ENCODE peak calls at places on chromosomes 3 and 15, in eight cellular contexts. B, S, H, U, V, W, X and N are unnamed samples.

GRCh38 chr3:104825116-104825515 is 541.6 kb upstream of the ALCAM start:
- DNase-seq in B (peak; percentile 94), S (peak; percentile 48), H (peak; percentile 78), U (no peak), V (peak; percentile 41), W (no peak), X (no peak), N (peak; percentile 97)

GRCh38 chr3:170896781-170897180 is 11.7 kb downstream of the EIF5A2 start:
- DNase-seq in B (no peak), S (no peak), H (no peak), U (no peak), V (no peak), W (no peak), X (peak; percentile 26), N (no peak)

GRCh38 chr3:150545419-150546225 is 674 bp downstream of the SERP1 start:
- DNase-seq in B (no peak), S (peak; percentile 3), H (peak; percentile 11), U (peak; percentile 7), V (peak; percentile 41), W (peak; percentile 38), X (peak; percentile 56), N (peak; percentile 42)

GRCh38 chr3:108305484-108306172 is 9.3 kb downstream of the HHLA2 start:
- DNase-seq in B (no peak), S (no peak), H (no peak), U (no peak), V (peak; percentile 16), W (peak; percentile 94), X (peak; percentile 83), N (no peak)

GRCh38 chr15:98292442-98293240 is 332.1 kb downstream of the ARRDC4 start:
- DNase-seq in B (peak; percentile 97), S (peak; percentile 57), H (peak; percentile 84), U (peak; percentile 27), V (peak; percentile 36), W (peak; percentile 38), X (peak; percentile 61), N (peak; percentile 81)

GRCh38 chr15:77819841-77820728 is 187.4 kb upstream of the LINGO1 start:
- DNase-seq in B (peak; percentile 90), S (no peak), H (peak; percentile 82), U (peak; percentile 14), V (peak; percentile 51), W (peak; percentile 9), X (peak; percentile 29), N (peak; percentile 68)

GRCh38 chr3:194586839-194587238 is 46.4 kb downstream of the TMEM44 start:
- DNase-seq in B (no peak), S (no peak), H (no peak), U (no peak), V (peak; percentile 88), W (peak; percentile 41), X (no peak), N (no peak)

GRCh38 chr3:16370872-16371740 is 106.1 kb downstream of the OXNAD1 start:
- DNase-seq in B (no peak), S (no peak), H (no peak), U (no peak), V (no peak), W (no peak), X (no peak), N (peak; percentile 26)

GRCh38 chr3:3998140-3998977 is 199.1 kb downstream of the LRRN1 start:
- DNase-seq in B (peak; percentile 78), S (no peak), H (peak; percentile 70), U (peak; percentile 52), V (peak; percentile 1), W (peak; percentile 61), X (peak; percentile 23), N (peak; percentile 87)

GRCh38 chr15:94186770-94187331 is 44.5 kb upstream of the MCTP2 start:
- DNase-seq in B (no peak), S (no peak), H (no peak), U (no peak), V (no peak), W (no peak), X (no peak), N (peak; percentile 24)

GRCh38 chr3:189531271-189531670 is 99.9 kb upstream of the TP63 start:
- DNase-seq in B (no peak), S (no peak), H (no peak), U (no peak), V (no peak), W (no peak), X (no peak), N (no peak)

GRCh38 chr15:90903733-90904536 is 833 bp downstream of the MAN2A2 start:
- DNase-seq in B (peak; percentile 88), S (no peak), H (peak; percentile 58), U (peak; percentile 64), V (no peak), W (peak; percentile 60), X (peak; percentile 41), N (peak; percentile 82)

GRCh38 chr3:52679811-52680210 is 5.9 kb downstream of the PBRM1 start:
- DNase-seq in B (no peak), S (no peak), H (no peak), U (no peak), V (peak; percentile 47), W (no peak), X (no peak), N (no peak)

GRCh38 chr3:52681610-52682009 is 4.1 kb downstream of the PBRM1 start:
- DNase-seq in B (no peak), S (no peak), H (no peak), U (no peak), V (peak; percentile 23), W (no peak), X (no peak), N (no peak)

GRCh38 chr3:52683611-52684010 is 2.1 kb downstream of the PBRM1 start:
- DNase-seq in B (no peak), S (no peak), H (no peak), U (no peak), V (no peak), W (no peak), X (no peak), N (no peak)

GRCh38 chr3:52684184-52684583 is 1.5 kb downstream of the PBRM1 start:
- DNase-seq in B (no peak), S (no peak), H (no peak), U (no peak), V (no peak), W (no peak), X (no peak), N (no peak)

GRCh38 chr3:52682016-52682415 is 3.7 kb downstream of the PBRM1 start:
- DNase-seq in B (no peak), S (no peak), H (peak; percentile 27), U (peak; percentile 90), V (peak; percentile 91), W (peak; percentile 91), X (no peak), N (peak; percentile 72)
- H3K9ac ChIP-seq in B (no peak overlapping the region), S (no peak overlapping the region), H (no peak overlapping the region), U (no peak overlapping the region), V (peak overlapping the region; percentile 42), W (peak overlapping the region; percentile 2), X (no peak overlapping the region), N (no peak overlapping the region)

GRCh38 chr15:42919308-42919707 is 1.3 kb downstream of the TTBK2 start:
- DNase-seq in B (no peak), S (no peak), H (no peak), U (no peak), V (peak; percentile 45), W (no peak), X (no peak), N (no peak)

GRCh38 chr15:42911058-42911592 is 9.5 kb downstream of the TTBK2 start:
- DNase-seq in B (no peak), S (no peak), H (no peak), U (no peak), V (peak; percentile 58), W (no peak), X (no peak), N (no peak)

GRCh38 chr15:42915654-42916053 is 4.9 kb downstream of the TTBK2 start:
- DNase-seq in B (no peak), S (no peak), H (no peak), U (no peak), V (no peak), W (no peak), X (no peak), N (no peak)

GRCh38 chr15:42918047-42918446 is 2.5 kb downstream of the TTBK2 start:
- DNase-seq in B (no peak), S (no peak), H (no peak), U (no peak), V (no peak), W (no peak), X (no peak), N (no peak)

DNA sequence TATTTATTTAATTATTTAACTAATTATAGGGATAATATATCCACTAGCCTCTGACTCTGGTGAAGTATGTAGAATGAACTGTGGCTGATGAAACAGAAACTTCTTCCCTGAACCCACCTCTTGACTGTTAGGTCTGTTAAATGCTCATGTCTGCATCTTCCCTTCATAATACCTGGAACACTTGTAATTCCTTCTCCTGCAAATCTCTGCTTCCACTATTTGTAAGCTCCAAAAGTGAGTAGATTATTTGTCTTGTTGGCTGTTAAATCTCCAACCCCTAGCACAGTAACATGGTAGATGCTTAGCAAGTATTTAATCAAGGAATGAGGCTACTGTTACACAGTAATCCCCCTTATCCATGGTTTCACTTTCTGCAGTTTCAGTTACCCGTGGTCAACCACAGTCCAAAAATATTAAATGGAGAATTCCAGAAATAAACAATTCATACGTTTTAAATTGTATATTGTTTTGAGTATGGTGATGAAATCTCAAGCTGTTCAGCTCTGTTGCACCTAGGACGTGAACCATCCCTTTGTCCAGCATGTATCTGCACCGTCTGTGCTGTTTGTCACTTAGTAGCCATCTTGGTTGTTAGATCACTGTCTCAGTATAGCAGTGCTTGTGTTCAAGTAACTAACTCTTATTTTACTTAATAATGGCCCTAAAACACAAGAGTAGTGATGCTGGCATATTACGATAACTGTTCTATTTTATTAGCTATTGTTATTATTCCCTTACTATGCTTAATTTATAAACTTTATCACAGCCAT is 5.7 kb downstream of the TTBK2 start:
- DNase-seq in B (no peak), S (no peak), H (no peak), U (no peak), V (no peak), W (no peak), X (no peak), N (no peak)
- H3K9ac ChIP-seq in B (no peak overlapping the region), S (no peak overlapping the region), H (no peak overlapping the region), U (no peak overlapping the region), V (no peak overlapping the region), W (no peak overlapping the region), X (no peak overlapping the region), N (no peak overlapping the region)

DNA sequence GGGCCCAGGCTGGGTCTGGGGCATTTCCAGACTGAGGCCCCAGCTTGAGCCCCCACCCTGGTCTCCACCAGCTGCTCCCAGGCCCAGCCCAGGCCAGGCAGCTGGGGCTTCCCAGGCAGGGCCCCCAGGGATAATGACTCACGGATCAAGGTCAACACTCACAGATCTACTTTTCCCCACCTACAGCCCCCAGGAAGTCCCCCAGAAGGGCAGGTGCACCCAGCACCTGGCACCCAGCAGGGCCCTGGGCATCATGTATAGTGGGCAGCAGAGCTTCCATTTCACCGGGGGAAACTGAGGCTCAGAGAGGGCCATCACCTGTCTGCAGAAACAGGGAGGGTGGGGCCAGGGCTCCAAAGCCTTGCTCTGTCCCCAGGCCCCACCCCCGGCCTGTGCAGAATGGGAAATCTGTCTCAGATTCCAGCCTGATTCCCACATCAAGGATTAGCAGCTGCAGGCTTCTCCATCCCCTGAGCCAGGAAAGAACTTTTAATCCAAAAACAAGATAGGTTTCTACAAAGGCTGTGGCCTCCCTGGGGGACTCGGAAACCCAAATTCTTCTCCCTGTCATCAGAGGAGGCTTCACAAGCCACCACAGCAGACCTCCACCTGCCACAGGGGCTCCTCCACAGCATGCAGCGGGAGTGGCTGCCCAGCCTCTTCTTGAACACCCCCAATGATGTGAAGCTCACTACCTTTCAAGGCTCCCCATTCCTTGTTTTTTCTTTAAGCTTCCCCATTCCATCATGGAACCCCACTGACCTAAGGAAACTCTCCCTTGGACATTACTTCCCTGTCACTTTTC is 49.8 kb downstream of the IQSEC1 start:
- DNase-seq in B (no peak), S (no peak), H (no peak), U (no peak), V (peak; percentile 32), W (peak; percentile 20), X (no peak), N (no peak)
- H3K9ac ChIP-seq in B (no peak overlapping the region), S (no peak overlapping the region), H (no peak overlapping the region), U (no peak overlapping the region), V (no peak overlapping the region), W (no peak overlapping the region), X (no peak overlapping the region), N (no peak overlapping the region)

GRCh38 chr15:101187820-101188516 is 63.9 kb downstream of the CHSY1 start:
- DNase-seq in B (peak; percentile 55), S (no peak), H (no peak), U (no peak), V (no peak), W (no peak), X (no peak), N (peak; percentile 84)
- H3K9ac ChIP-seq in B (no peak overlapping the region), S (no peak overlapping the region), H (no peak overlapping the region), U (no peak overlapping the region), V (peak overlapping the region; percentile 61), W (no peak overlapping the region), X (peak overlapping the region; percentile 36), N (no peak overlapping the region)